ENCODE peak calls at places on chromosomes 3 and 15, in ten cellular contexts. Z is effector memory CD4-positive, alpha-beta T cell; B is NCI-H774; L is GM04504; N is stimulated activated naive CD8-positive, alpha-beta T cell treated with anti-CD3 and anti-CD28 coated beads, Interleukin-15, Interleukin-2, amounts not matched to agents 100 U/mL and 50 U/mL, for 24 hours; P is Ammon's horn; X is activated gamma-delta T cell treated with anti-CD3 and anti-CD28 coated beads, Interleukin-2, amount 50 U/mL, for 16 hours; A is small intestine; S is hypothalamus; J is activated T-helper 1 cell treated with Interleukin-2 at 50 U/mL for 16 hours. T is an unnamed sample.

GRCh38 chr15:98002874-98003273 is 42.4 kb downstream of the ARRDC4 start:
- DNase-seq in Z (no peak), B (no peak), L (no peak), N (no peak), P (peak), X (no peak), A (no peak), S (no peak), J (no peak), T (no peak)

GRCh38 chr3:73601031-73601430 is 23.7 kb downstream of the PDZRN3 start:
- DNase-seq in Z (no peak), B (no peak), L (no peak), N (no peak), P (no peak), X (no peak), A (no peak), S (no peak), J (no peak), T (no peak)

GRCh38 chr15:38555686-38556334 is 8.8 kb downstream of the RASGRP1 start:
- DNase-seq in Z (no peak), B (no peak), L (no peak), N (no peak), P (no peak), X (no peak), A (no peak), S (no peak), J (no peak), T (no peak)

GRCh38 chr3:72219752-72220151 is 434.8 kb upstream of the PROK2 start:
- DNase-seq in Z (no peak), B (no peak), L (no peak), N (no peak), P (no peak), X (no peak), A (no peak), S (no peak), J (no peak), T (no peak)

GRCh38 chr3:142279965-142280590 is 54.7 kb upstream of the GK5 start:
- DNase-seq in Z (no peak), B (peak), L (peak), N (peak), P (peak), X (peak), A (peak), S (no peak), J (no peak), T (peak)

GRCh38 chr15:74140445-74140761 is 10.0 kb downstream of the ISLR2 start:
- DNase-seq in Z (no peak), B (no peak), L (no peak), N (no peak), P (no peak), X (no peak), A (no peak), S (no peak), J (no peak), T (no peak)

GRCh38 chr3:129893616-129894070 is at the start of gene TMCC1:
- DNase-seq in Z (peak), B (peak), L (peak), N (peak), P (peak), X (peak), A (peak), S (peak), J (peak), T (peak)

GRCh38 chr3:151476344-151477018 is 15.6 kb upstream of the IGSF10 start:
- DNase-seq in Z (no peak), B (no peak), L (no peak), N (no peak), P (no peak), X (no peak), A (no peak), S (no peak), J (no peak), T (no peak)

GRCh38 chr15:33021806-33022389 is 172.6 kb downstream of the FMN1 start:
- DNase-seq in Z (no peak), B (peak), L (no peak), N (no peak), P (peak), X (no peak), A (peak), S (no peak), J (no peak), T (peak)

GRCh38 chr3:10289785-10290355 is 2.9 kb downstream of the GHRL start:
- DNase-seq in Z (no peak), B (no peak), L (no peak), N (no peak), P (no peak), X (no peak), A (no peak), S (no peak), J (no peak), T (no peak)

GRCh38 chr15:51368751-51369450 is 27.4 kb downstream of the GLDN start:
- DNase-seq in Z (no peak), B (no peak), L (no peak), N (no peak), P (no peak), X (no peak), A (no peak), S (no peak), J (no peak), T (no peak)

GRCh38 chr3:130480736-130481135 is 36.2 kb upstream of the COL6A6 start:
- DNase-seq in Z (no peak), B (no peak), L (peak), N (no peak), P (no peak), X (no peak), A (peak), S (no peak), J (no peak), T (peak)